ENCODE peak calls at places on chromosome 4, in four cellular contexts. One of them, this sample, is unnamed.

GRCh38 chr4:111761531-111761930 is 383.7 kb upstream of the FAM241A start:
- DNase-seq in AG09309: no peak
- DNase-seq in epithelial cell of esophagus: no peak
- DNase-seq in A673: no peak
- DNase-seq in this sample: no peak

GRCh38 chr4:173191623-173192041 is 23.0 kb downstream of the GALNT7 start:
- DNase-seq in AG09309: no peak
- DNase-seq in epithelial cell of esophagus: peak
- DNase-seq in A673: peak
- DNase-seq in this sample: no peak

GRCh38 chr4:73944061-73944875 is 37.6 kb downstream of the PF4 start:
- DNase-seq in epithelial cell of esophagus: peak
- DNase-seq in AG09309: no peak
- DNase-seq in A673: no peak
- DNase-seq in this sample: no peak

GRCh38 chr4:181418491-181418890 is 824.7 kb upstream of the TENM3 start:
- DNase-seq in epithelial cell of esophagus: no peak
- DNase-seq in AG09309: no peak
- DNase-seq in A673: no peak
- DNase-seq in this sample: no peak

GRCh38 chr4:58760100-58760499 is 1649.9 kb upstream of the IGFBP7 start:
- DNase-seq in AG09309: no peak
- DNase-seq in epithelial cell of esophagus: no peak
- DNase-seq in A673: no peak
- DNase-seq in this sample: no peak

GRCh38 chr4:53586121-53586816 is 5.0 kb downstream of the LNX1 start:
- DNase-seq in epithelial cell of esophagus: peak
- DNase-seq in A673: peak
- DNase-seq in AG09309: peak
- DNase-seq in this sample: peak

GRCh38 chr4:169663402-169663801 is 43.0 kb downstream of the CLCN3 start:
- DNase-seq in epithelial cell of esophagus: no peak
- DNase-seq in AG09309: no peak
- DNase-seq in A673: no peak
- DNase-seq in this sample: no peak

GRCh38 chr4:18636001-18636680 is 614.6 kb upstream of the LCORL start:
- DNase-seq in epithelial cell of esophagus: no peak
- DNase-seq in AG09309: no peak
- DNase-seq in A673: no peak
- DNase-seq in this sample: no peak

GRCh38 chr4:113116414-113117345 is 67.2 kb downstream of the ANK2 start:
- DNase-seq in AG09309: no peak
- DNase-seq in A673: no peak
- DNase-seq in epithelial cell of esophagus: no peak
- DNase-seq in this sample: no peak

GRCh38 chr4:168797176-168797575 is 212.9 kb downstream of the CBR4 start:
- DNase-seq in epithelial cell of esophagus: peak
- DNase-seq in A673: peak
- DNase-seq in AG09309: peak
- DNase-seq in this sample: peak

GRCh38 chr4:5874811-5875465 is 17.9 kb downstream of the CRMP1 start:
- DNase-seq in A673: peak
- DNase-seq in epithelial cell of esophagus: peak
- DNase-seq in AG09309: no peak
- DNase-seq in this sample: no peak

GRCh38 chr4:144645621-144646522 is at the start of gene HHIP:
- DNase-seq in AG09309: no peak
- DNase-seq in A673: peak
- DNase-seq in epithelial cell of esophagus: peak
- DNase-seq in this sample: peak

GRCh38 chr4:55078987-55079386 is 46.4 kb downstream of the KDR start:
- DNase-seq in A673: peak
- DNase-seq in epithelial cell of esophagus: no peak
- DNase-seq in AG09309: peak
- DNase-seq in this sample: peak

GRCh38 chr4:99404595-99405287 is 30.4 kb downstream of the ADH7 start:
- DNase-seq in epithelial cell of esophagus: peak
- DNase-seq in AG09309: no peak
- DNase-seq in A673: no peak
- DNase-seq in this sample: peak

GRCh38 chr4:5998333-5998936 is 19.8 kb downstream of the C4orf50 start:
- DNase-seq in AG09309: peak
- DNase-seq in epithelial cell of esophagus: peak
- DNase-seq in A673: peak
- DNase-seq in this sample: peak

GRCh38 chr4:8191136-8191747 is 7.8 kb upstream of the SH3TC1 start:
- DNase-seq in AG09309: no peak
- DNase-seq in epithelial cell of esophagus: peak
- DNase-seq in A673: no peak
- DNase-seq in this sample: no peak

GRCh38 chr4:7306021-7306420 is 113.7 kb downstream of the SORCS2 start:
- DNase-seq in AG09309: no peak
- DNase-seq in epithelial cell of esophagus: no peak
- DNase-seq in A673: no peak
- DNase-seq in this sample: no peak

GRCh38 chr4:26010266-26010665 is 96.2 kb downstream of the SMIM20 start:
- DNase-seq in A673: no peak
- DNase-seq in AG09309: no peak
- DNase-seq in epithelial cell of esophagus: no peak
- DNase-seq in this sample: no peak

GRCh38 chr4:164379694-164380093 is 374.2 kb upstream of the SMIM31 start:
- DNase-seq in epithelial cell of esophagus: peak
- DNase-seq in A673: no peak
- DNase-seq in AG09309: no peak
- DNase-seq in this sample: no peak

GRCh38 chr4:181548873-181549541 is 694.2 kb upstream of the TENM3 start:
- DNase-seq in epithelial cell of esophagus: peak
- DNase-seq in AG09309: peak
- DNase-seq in A673: peak
- DNase-seq in this sample: peak

GRCh38 chr4:1183985-1184773 is 11.8 kb upstream of the SPON2 start:
- DNase-seq in AG09309: no peak
- DNase-seq in epithelial cell of esophagus: no peak
- DNase-seq in A673: no peak
- DNase-seq in this sample: no peak

GRCh38 chr4:122003335-122003734 is 51.5 kb upstream of the TRPC3 start:
- DNase-seq in AG09309: no peak
- DNase-seq in epithelial cell of esophagus: peak
- DNase-seq in A673: peak
- DNase-seq in this sample: no peak

GRCh38 chr4:25011135-25011866 is 19.4 kb downstream of the LGI2 start:
- DNase-seq in epithelial cell of esophagus: no peak
- DNase-seq in A673: no peak
- DNase-seq in AG09309: no peak
- DNase-seq in this sample: no peak

GRCh38 chr4:25144870-25145481 is 15.3 kb downstream of the SEPSECS start:
- DNase-seq in A673: peak
- DNase-seq in epithelial cell of esophagus: peak
- DNase-seq in AG09309: no peak
- DNase-seq in this sample: no peak

GRCh38 chr4:129336457-129336856 is 240.5 kb downstream of the C4orf33 start:
- DNase-seq in A673: no peak
- DNase-seq in AG09309: no peak
- DNase-seq in epithelial cell of esophagus: no peak
- DNase-seq in this sample: no peak

GRCh38 chr4:163063891-163064290 is 102.8 kb downstream of the NAF1 start:
- DNase-seq in A673: no peak
- DNase-seq in epithelial cell of esophagus: peak
- DNase-seq in AG09309: no peak
- DNase-seq in this sample: peak

GRCh38 chr4:8858188-8858924 is 13.3 kb downstream of the HMX1 start:
- DNase-seq in A673: peak
- DNase-seq in epithelial cell of esophagus: no peak
- DNase-seq in AG09309: no peak
- DNase-seq in this sample: no peak

DNA sequence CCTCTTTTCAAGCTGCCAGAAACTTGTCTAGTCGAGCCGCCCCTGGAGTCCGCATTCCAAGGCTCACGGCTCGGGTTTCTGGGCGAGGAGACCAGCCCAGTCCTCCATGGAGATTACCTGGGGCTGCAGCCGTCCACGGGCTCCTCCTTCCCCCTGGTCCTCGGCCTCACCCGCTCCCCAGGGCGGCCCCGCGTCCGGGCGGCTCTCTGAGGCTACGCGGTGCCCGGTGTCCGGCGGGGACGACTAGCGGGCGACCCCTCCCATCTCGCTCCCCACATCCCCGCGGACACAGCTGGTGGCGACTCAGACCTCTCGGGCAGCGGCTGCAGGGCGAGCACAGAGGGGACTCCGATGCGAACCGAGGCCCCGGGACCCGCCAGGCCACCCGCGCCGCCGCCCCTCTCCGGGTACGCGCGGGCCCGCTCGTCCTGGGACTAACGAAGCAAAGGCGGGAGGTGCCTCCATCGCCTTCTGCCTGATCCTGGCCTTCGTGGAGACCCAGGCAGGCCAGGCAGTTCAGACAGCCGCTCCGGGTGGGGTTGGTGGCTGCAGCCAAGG is 159.4 kb downstream of the TRAM1L1 start:
- DNase-seq in epithelial cell of esophagus: peak
- DNase-seq in AG09309: no peak
- DNase-seq in A673: peak
- DNase-seq in this sample: no peak
- H3K4me3 ChIP-seq in epithelial cell of esophagus: peak
- H3K4me3 ChIP-seq in AG09309: no peak
- H3K4me3 ChIP-seq in A673: peak
- H3K4me3 ChIP-seq in this sample: peak

DNA sequence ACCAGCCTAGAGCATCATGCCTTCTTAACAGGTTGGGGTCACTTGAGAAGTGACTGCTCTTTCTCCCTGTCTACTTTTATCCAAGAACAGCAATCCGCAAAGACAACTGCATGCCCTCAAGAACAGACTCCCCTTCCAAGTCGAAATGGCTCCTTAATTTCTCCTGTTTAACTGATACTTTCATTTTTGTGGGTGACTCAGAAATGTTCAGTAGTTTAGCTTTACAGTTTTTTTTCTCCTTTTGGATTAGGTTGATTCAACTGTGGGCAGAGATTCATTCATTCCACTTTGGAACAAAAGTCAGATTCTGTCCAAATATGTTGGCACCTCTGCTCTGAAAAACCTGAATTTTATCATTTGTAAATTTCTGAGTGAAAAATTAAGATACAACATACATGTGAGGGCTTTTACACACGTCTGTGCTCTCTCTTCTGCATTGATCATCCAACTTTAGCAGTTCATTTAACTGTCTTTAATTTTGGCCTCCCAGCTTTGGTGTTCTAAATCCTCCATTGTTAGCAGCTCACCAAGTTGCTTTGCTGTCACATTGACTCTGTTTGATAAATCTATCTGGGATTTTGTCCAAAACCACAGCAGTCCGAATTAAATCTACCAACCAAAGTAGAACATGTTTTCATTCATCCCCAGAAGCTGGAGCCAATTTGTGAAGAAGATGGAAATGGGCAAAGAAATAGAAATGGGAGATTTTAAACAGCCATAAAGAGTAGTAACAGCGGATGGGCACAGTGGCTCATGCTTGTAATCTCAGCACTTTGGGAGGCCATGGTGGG is 50.0 kb downstream of the HOPX start:
- DNase-seq in epithelial cell of esophagus: no peak
- DNase-seq in A673: no peak
- DNase-seq in AG09309: peak
- DNase-seq in this sample: no peak
- H3K4me3 ChIP-seq in epithelial cell of esophagus: no peak
- H3K4me3 ChIP-seq in A673: no peak
- H3K4me3 ChIP-seq in AG09309: no peak
- H3K4me3 ChIP-seq in this sample: no peak

GRCh38 chr4:140720387-140721087 is 35.6 kb downstream of the TBC1D9 start:
- DNase-seq in AG09309: no peak
- DNase-seq in A673: no peak
- DNase-seq in epithelial cell of esophagus: no peak
- DNase-seq in this sample: no peak
- H3K4me3 ChIP-seq in AG09309: no peak
- H3K4me3 ChIP-seq in A673: no peak
- H3K4me3 ChIP-seq in epithelial cell of esophagus: no peak
- H3K4me3 ChIP-seq in this sample: no peak

GRCh38 chr4:186131935-186132334 is 27.4 kb downstream of the FAM149A start:
- DNase-seq in A673: no peak
- DNase-seq in AG09309: no peak
- DNase-seq in epithelial cell of esophagus: no peak
- DNase-seq in this sample: no peak

GRCh38 chr4:186132577-186133277 is 28.2 kb downstream of the FAM149A start:
- DNase-seq in epithelial cell of esophagus: peak
- DNase-seq in AG09309: no peak
- DNase-seq in A673: peak
- DNase-seq in this sample: peak

GRCh38 chr4:186134254-186134653 is 29.8 kb downstream of the FAM149A start:
- DNase-seq in AG09309: no peak
- DNase-seq in epithelial cell of esophagus: no peak
- DNase-seq in A673: no peak
- DNase-seq in this sample: no peak

DNA sequence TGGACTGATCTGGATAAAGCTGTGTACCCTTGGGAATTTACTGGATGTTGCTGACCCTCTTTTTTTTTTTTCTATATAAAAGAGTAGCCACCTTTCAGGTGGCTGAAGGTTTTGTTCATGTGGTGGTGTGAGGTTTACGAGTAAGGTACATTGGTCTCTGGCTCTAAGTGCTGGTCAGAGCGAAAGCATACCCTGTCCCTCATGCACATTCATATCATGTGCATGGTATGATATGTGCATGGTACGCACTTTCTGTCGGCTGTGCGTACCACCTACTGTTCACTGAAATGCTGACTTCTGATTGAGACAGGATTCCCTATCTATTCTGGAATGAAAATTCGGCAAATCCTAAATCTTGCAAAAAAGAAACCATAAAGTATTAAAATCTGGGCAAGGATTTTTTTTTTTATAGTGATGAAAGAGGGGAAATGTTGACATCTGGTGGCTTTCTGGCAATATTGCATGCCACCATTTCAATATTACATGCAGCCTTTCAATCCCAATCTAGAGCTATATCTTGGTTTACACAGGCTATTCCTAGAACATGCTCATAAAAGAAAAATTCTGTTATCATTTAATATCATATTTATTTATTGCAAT is 32.8 kb downstream of the FAM149A start:
- DNase-seq in AG09309: no peak
- DNase-seq in epithelial cell of esophagus: peak
- DNase-seq in A673: peak
- DNase-seq in this sample: no peak
- H3K4me3 ChIP-seq in AG09309: no peak
- H3K4me3 ChIP-seq in epithelial cell of esophagus: no peak
- H3K4me3 ChIP-seq in A673: no peak
- H3K4me3 ChIP-seq in this sample: no peak

DNA sequence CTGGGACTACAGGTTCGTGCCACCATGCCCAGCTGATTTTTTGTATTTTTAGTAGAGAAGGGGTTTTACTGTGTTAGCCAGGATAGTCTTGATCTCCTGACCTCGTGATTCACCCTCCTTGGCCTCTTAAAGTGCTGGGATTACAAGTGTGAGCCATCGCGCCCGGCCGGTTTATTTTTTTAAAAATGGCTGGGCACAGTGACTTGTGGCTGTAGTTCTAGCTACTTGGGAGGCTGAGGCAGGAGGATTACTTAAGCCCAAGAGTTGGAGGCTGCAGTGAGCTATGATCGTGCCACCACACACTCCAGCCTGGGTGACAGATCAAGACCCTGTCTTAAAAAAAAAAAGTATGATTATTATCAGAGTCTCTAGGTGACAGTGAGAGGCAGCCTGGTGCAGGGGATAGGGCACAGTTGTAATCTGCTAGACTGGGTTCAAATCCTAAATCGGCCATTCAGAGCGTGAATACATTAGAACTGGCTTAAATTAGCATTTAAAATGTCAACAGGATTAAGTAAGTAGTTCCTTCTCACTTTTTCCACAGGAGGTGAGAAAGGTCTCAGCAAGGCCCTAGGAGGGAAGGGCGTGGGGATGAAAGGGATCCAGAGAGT is 435 bp upstream of the MGST2 start:
- DNase-seq in A673: no peak
- DNase-seq in AG09309: no peak
- DNase-seq in epithelial cell of esophagus: no peak
- DNase-seq in this sample: no peak
- H3K4me3 ChIP-seq in A673: peak
- H3K4me3 ChIP-seq in AG09309: peak
- H3K4me3 ChIP-seq in epithelial cell of esophagus: peak
- H3K4me3 ChIP-seq in this sample: peak